ENCODE peak calls at places on chromosomes 16 and 17, in nine cellular contexts. M, Z, A, I, E, N, J, B and C are unnamed samples.

GRCh38 chr17:74513987-74514631 is 17.2 kb downstream of the CD300LB start:
- DNase-seq in M (no peak), Z (peak; percentile 29), A (no peak), I (peak; percentile 25), E (peak; percentile 27), N (no peak), J (no peak), B (peak; percentile 47), C (no peak)

GRCh38 chr16:19410435-19411153 is 7.1 kb upstream of the TMC5 start:
- DNase-seq in M (no peak), Z (peak; percentile 63), A (no peak), I (peak; percentile 75), E (peak; percentile 82), N (no peak), J (peak; percentile 77), B (no peak), C (no peak)

GRCh38 chr17:54969658-54970572 is 1.4 kb downstream of the STXBP4 start:
- DNase-seq in M (no peak), Z (no peak), A (no peak), I (no peak), E (no peak), N (no peak), J (no peak), B (no peak), C (no peak)

GRCh38 chr16:55294947-55295346 is 29.1 kb upstream of the IRX6 start:
- DNase-seq in M (no peak), Z (peak; percentile 26), A (no peak), I (no peak), E (no peak), N (peak; percentile 34), J (no peak), B (no peak), C (no peak)

GRCh38 chr17:11644265-11645212 is 46.3 kb downstream of the DNAH9 start:
- DNase-seq in M (peak; percentile 80), Z (peak; percentile 94), A (peak; percentile 29), I (peak; percentile 72), E (peak; percentile 63), N (peak; percentile 25), J (peak; percentile 71), B (no peak), C (peak; percentile 74)

GRCh38 chr17:7884581-7885356 is 3.8 kb upstream of the CHD3 start:
- DNase-seq in M (no peak), Z (peak; percentile 32), A (no peak), I (peak; percentile 28), E (peak; percentile 40), N (peak; percentile 24), J (peak; percentile 22), B (peak; percentile 38), C (peak; percentile 27)

GRCh38 chr16:89004209-89004831 is 27.3 kb upstream of the CBFA2T3 start:
- DNase-seq in M (no peak), Z (peak; percentile 39), A (peak; percentile 50), I (no peak), E (peak; percentile 30), N (no peak), J (no peak), B (no peak), C (no peak)

GRCh38 chr16:62077998-62078397 is 41.8 kb upstream of the CDH8 start:
- DNase-seq in M (no peak), Z (peak; percentile 13), A (no peak), I (no peak), E (peak; percentile 46), N (no peak), J (no peak), B (no peak), C (no peak)

GRCh38 chr17:79843917-79844815 is 4.9 kb upstream of the CBX4 start:
- DNase-seq in M (peak; percentile 84), Z (peak; percentile 89), A (peak; percentile 78), I (peak; percentile 70), E (no peak), N (peak; percentile 73), J (peak; percentile 69), B (no peak), C (peak; percentile 68)

GRCh38 chr17:56320443-56320842 is 167.2 kb downstream of the ANKFN1 start:
- DNase-seq in M (no peak), Z (no peak), A (no peak), I (no peak), E (no peak), N (no peak), J (no peak), B (no peak), C (no peak)

GRCh38 chr17:33292981-33293867 is at the start of gene ASIC2:
- DNase-seq in M (no peak), Z (peak; percentile 70), A (no peak), I (no peak), E (no peak), N (peak; percentile 13), J (peak; percentile 18), B (no peak), C (peak; percentile 20)

GRCh38 chr16:53773150-53773846 is 69.3 kb downstream of the FTO start:
- DNase-seq in M (no peak), Z (peak; percentile 81), A (no peak), I (peak; percentile 29), E (peak; percentile 60), N (no peak), J (peak; percentile 51), B (no peak), C (peak; percentile 33)

GRCh38 chr17:7703584-7704574 is 1.1 kb upstream of the EFNB3 start:
- DNase-seq in M (no peak), Z (peak; percentile 90), A (no peak), I (peak; percentile 29), E (peak; percentile 84), N (no peak), J (no peak), B (no peak), C (no peak)

GRCh38 chr16:20903116-20903888 is 2.7 kb downstream of the LYRM1 start:
- DNase-seq in M (no peak), Z (no peak), A (no peak), I (no peak), E (no peak), N (no peak), J (no peak), B (no peak), C (no peak)
- H3K4me1 ChIP-seq in M (peaks cover 81% of the 10 kb centered on the region), Z (peaks cover 57% of the 10 kb centered on the region), A (peaks cover 93% of the 10 kb centered on the region), I (peaks cover 85% of the 10 kb centered on the region), E (peaks cover 34% of the 10 kb centered on the region), N (peaks cover 52% of the 10 kb centered on the region), J (peaks cover 74% of the 10 kb centered on the region), B (peaks cover 42% of the 10 kb centered on the region), C (peaks cover 75% of the 10 kb centered on the region)

GRCh38 chr17:76700627-76701470 is 9.9 kb downstream of the MXRA7 start:
- DNase-seq in M (peak; percentile 91), Z (peak; percentile 50), A (peak; percentile 76), I (no peak), E (no peak), N (peak; percentile 75), J (peak; percentile 43), B (peak; percentile 16), C (peak; percentile 82)

GRCh38 chr17:76697702-76698465 is 12.9 kb downstream of the MXRA7 start:
- DNase-seq in M (no peak), Z (peak; percentile 80), A (no peak), I (no peak), E (peak; percentile 62), N (no peak), J (no peak), B (no peak), C (peak; percentile 41)

GRCh38 chr17:76702941-76703637 is 7.7 kb downstream of the MXRA7 start:
- DNase-seq in M (peak; percentile 65), Z (no peak), A (no peak), I (no peak), E (no peak), N (no peak), J (no peak), B (no peak), C (peak; percentile 77)

GRCh38 chr17:76701471-76701967 is 9.2 kb downstream of the MXRA7 start:
- DNase-seq in M (no peak), Z (no peak), A (no peak), I (no peak), E (no peak), N (no peak), J (no peak), B (no peak), C (no peak)

DNA sequence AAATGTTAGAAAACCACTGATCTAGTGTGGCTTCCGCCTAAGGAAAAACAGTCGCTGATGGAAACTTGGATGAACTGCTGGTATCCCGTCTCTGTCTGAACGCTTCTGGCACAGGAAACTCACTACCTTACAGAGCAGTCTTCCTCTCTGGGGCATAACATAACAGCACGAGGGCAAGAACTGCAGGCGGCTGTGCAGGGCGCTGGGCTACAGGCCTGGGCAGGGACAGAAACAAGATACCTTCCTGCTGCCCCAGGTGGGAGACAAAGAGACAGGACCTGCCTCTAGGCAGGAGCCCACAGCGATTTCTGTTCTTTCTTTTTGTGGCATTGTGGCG is 10.5 kb downstream of the MXRA7 start:
- DNase-seq in M (no peak), Z (no peak), A (no peak), I (no peak), E (no peak), N (no peak), J (no peak), B (no peak), C (no peak)
- H3K4me1 ChIP-seq in M (peaks cover 97% of the 10 kb centered on the region), Z (peaks cover 39% of the 10 kb centered on the region), A (peaks cover 96% of the 10 kb centered on the region), I (peaks cover 85% of the 10 kb centered on the region), E (peaks cover 11% of the 10 kb centered on the region), N (peaks cover 52% of the 10 kb centered on the region), J (peaks cover 77% of the 10 kb centered on the region), B (no peaks in the 10 kb centered on the region), C (peaks cover 75% of the 10 kb centered on the region)

DNA sequence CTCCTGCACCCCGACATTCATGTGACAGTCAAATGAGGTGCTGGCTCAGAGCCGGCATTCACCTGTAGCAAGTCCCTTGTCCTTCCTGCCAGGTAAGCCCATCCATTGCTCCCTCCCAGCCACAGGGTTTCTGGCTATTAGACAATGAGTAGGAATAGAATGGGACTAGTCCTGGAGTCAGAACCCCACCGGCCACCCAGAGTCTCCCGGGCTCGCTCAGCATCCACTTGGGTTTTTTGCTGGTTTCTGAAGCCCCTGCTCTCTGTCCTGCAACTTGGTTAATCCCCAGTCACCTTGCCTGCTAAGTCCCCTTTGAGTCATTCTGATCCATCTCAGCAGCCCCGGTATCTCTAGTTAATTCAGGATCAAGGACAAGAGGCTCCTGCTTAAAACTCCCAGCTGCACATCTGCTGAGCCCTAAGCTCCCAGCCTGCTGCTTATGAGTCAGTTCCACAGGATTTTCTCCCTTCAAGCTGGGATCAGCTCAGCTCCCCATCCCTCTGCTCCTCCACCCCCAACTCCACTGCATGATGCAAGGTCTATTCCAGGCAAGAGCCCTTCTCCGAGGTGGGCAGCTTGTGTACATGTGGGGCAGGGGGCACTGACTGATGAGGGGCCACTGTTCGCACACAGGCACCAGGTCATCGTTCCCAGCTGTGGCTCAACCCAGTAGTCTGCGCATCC is 19.9 kb upstream of the MRPS23 start:
- DNase-seq in M (no peak), Z (peak; percentile 68), A (no peak), I (no peak), E (no peak), N (no peak), J (no peak), B (no peak), C (peak; percentile 75)
- H3K4me1 ChIP-seq in M (peaks cover 72% of the 10 kb centered on the region), Z (peaks cover 34% of the 10 kb centered on the region), A (peaks cover 60% of the 10 kb centered on the region), I (peaks cover 62% of the 10 kb centered on the region), E (no peaks in the 10 kb centered on the region), N (peaks cover 57% of the 10 kb centered on the region), J (peaks cover 51% of the 10 kb centered on the region), B (peaks cover 8% of the 10 kb centered on the region), C (peaks cover 74% of the 10 kb centered on the region)

DNA sequence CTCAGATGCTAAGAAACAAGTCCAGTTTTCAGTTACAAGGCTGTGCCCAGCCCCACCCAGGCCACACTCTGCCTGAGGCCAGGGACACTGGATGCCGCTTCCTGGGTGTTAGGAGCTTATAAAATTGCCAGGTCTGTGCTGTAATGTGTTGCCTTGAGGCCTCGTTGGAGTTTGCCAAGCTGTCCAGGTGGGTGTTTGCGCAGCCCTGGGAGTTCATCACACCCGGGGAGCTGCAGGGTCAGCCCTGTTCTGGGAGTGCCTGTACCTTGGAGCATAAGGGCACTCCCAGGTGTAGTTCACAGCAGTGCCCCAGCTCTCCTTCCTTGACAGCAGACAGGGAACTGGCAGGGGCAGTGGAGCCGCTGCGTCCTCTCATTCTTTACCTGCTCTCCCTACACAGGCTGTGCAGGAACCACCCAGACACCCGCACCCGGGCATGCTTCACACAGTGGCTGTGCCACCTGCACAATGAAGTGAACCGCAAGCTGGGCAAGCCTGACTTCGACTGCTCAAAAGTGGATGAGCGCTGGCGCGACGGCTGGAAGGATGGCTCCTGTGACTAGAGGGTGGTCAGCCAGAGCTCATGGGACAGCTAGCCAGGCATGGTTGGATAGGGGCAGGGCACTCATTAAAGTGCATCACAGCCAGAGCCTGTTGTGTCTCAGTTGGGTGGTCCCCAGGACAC is 1.6 kb downstream of the GFER start:
- DNase-seq in M (no peak), Z (no peak), A (no peak), I (no peak), E (no peak), N (no peak), J (peak; percentile 78), B (no peak), C (no peak)
- H3K4me1 ChIP-seq in M (peaks cover 29% of the 10 kb centered on the region), Z (peaks cover 26% of the 10 kb centered on the region), A (peaks cover 43% of the 10 kb centered on the region), I (peaks cover 67% of the 10 kb centered on the region), E (peaks cover 6% of the 10 kb centered on the region), N (peaks cover 24% of the 10 kb centered on the region), J (peaks cover 64% of the 10 kb centered on the region), B (peaks cover 24% of the 10 kb centered on the region), C (no peaks in the 10 kb centered on the region)